ENCODE peak calls at places on chromosomes 5 and 9, in five cellular contexts. J is uterus, R is WERI-Rb-1, H is keratinocyte, A is lower lobe of right lung. P is an unnamed sample.

GRCh38 chr9:13524245-13524644 is 244.8 kb upstream of the MPDZ start:
- DNase-seq in J (no peak), R (no peak), H (no peak), A (no peak), P (no peak)

GRCh38 chr5:1466631-1467265 is 21.5 kb upstream of the SLC6A3 start:
- DNase-seq in J (peak), R (no peak), H (no peak), A (no peak), P (no peak)

GRCh38 chr5:143582176-143582575 is 178.7 kb upstream of the NR3C1 start:
- DNase-seq in J (no peak), R (no peak), H (no peak), A (no peak), P (no peak)

GRCh38 chr9:77865385-77865784 is 166.2 kb downstream of the GNAQ start:
- DNase-seq in J (no peak), R (no peak), H (no peak), A (no peak), P (no peak)

GRCh38 chr5:141851195-141851874 is 26.9 kb downstream of the PCDH1 start:
- DNase-seq in J (no peak), R (no peak), H (no peak), A (no peak), P (no peak)

GRCh38 chr5:136018814-136019777 is 9.7 kb upstream of the TGFBI start:
- DNase-seq in J (peak), R (no peak), H (no peak), A (no peak), P (no peak)

GRCh38 chr5:129398279-129398678 is 61.8 kb upstream of the ADAMTS19 start:
- DNase-seq in J (no peak), R (no peak), H (no peak), A (no peak), P (no peak)

GRCh38 chr9:129888809-129889460 is 53.7 kb downstream of the USP20 start:
- DNase-seq in J (no peak), R (no peak), H (no peak), A (no peak), P (no peak)

GRCh38 chr5:38465045-38465444 is 91.4 kb downstream of the LIFR start:
- DNase-seq in J (no peak), R (no peak), H (no peak), A (no peak), P (no peak)

GRCh38 chr9:27351438-27351837 is 54.5 kb upstream of the EQTN start:
- DNase-seq in J (peak), R (no peak), H (no peak), A (no peak), P (no peak)

GRCh38 chr5:14167211-14167845 is 24.2 kb downstream of the TRIO start:
- DNase-seq in J (no peak), R (no peak), H (no peak), A (no peak), P (no peak)

GRCh38 chr5:115440782-115441451 is 103.7 kb downstream of the FEM1C start:
- DNase-seq in J (no peak), R (no peak), H (no peak), A (no peak), P (no peak)

GRCh38 chr5:73858054-73858453 is 232.1 kb downstream of the ARHGEF28 start:
- DNase-seq in J (no peak), R (no peak), H (no peak), A (no peak), P (no peak)

GRCh38 chr9:18544456-18544855 is 70.5 kb downstream of the ADAMTSL1 start:
- DNase-seq in J (no peak), R (no peak), H (peak), A (no peak), P (no peak)

GRCh38 chr5:125142439-125142838 is 396.0 kb upstream of the ZNF608 start:
- DNase-seq in J (no peak), R (no peak), H (no peak), A (no peak), P (no peak)

GRCh38 chr5:90866915-90867715 is 308.5 kb downstream of the ADGRV1 start:
- DNase-seq in J (no peak), R (no peak), H (no peak), A (no peak), P (no peak)

GRCh38 chr5:91125916-91126315 is 257.2 kb downstream of the ARRDC3 start:
- DNase-seq in J (no peak), R (no peak), H (no peak), A (no peak), P (no peak)

GRCh38 chr9:76901801-76902200 is 4.1 kb downstream of the PRUNE2 start:
- DNase-seq in J (no peak), R (no peak), H (no peak), A (no peak), P (no peak)

GRCh38 chr5:66417681-66418248 is 178.4 kb upstream of the MAST4 start:
- DNase-seq in J (no peak), R (no peak), H (no peak), A (no peak), P (no peak)

GRCh38 chr5:161288071-161288470 is 258.5 kb downstream of the GABRB2 start:
- DNase-seq in J (no peak), R (no peak), H (no peak), A (no peak), P (no peak)

GRCh38 chr5:179110528-179110927 is 50.4 kb downstream of the ZNF354C start:
- DNase-seq in J (no peak), R (no peak), H (no peak), A (no peak), P (peak)

GRCh38 chr9:95508242-95508967 is 8.4 kb downstream of the PTCH1 start:
- DNase-seq in J (no peak), R (no peak), H (no peak), A (no peak), P (no peak)

GRCh38 chr5:151125421-151125820 is 32.2 kb downstream of the ANXA6 start:
- DNase-seq in J (no peak), R (no peak), H (no peak), A (no peak), P (no peak)

GRCh38 chr5:99900302-99900811 is 634.8 kb upstream of the FAM174A start:
- DNase-seq in J (no peak), R (no peak), H (peak), A (no peak), P (no peak)

GRCh38 chr5:173010547-173011464 is 27.2 kb downstream of the ATP6V0E1 start:
- DNase-seq in J (no peak), R (no peak), H (no peak), A (peak), P (peak)

GRCh38 chr9:119044801-119045200 is 324.4 kb downstream of the BRINP1 start:
- DNase-seq in J (no peak), R (no peak), H (no peak), A (no peak), P (no peak)

GRCh38 chr9:38346811-38347735 is 45.4 kb upstream of the ALDH1B1 start:
- DNase-seq in J (no peak), R (no peak), H (no peak), A (no peak), P (no peak)

GRCh38 chr5:179906795-179907569 is 715 bp downstream of the TBC1D9B start:
- DNase-seq in J (peak), R (no peak), H (no peak), A (peak), P (no peak)

GRCh38 chr5:122880749-122881148 is 35.3 kb downstream of the SNX24 start:
- DNase-seq in J (no peak), R (no peak), H (no peak), A (no peak), P (no peak)

GRCh38 chr5:122882836-122883235 is 37.4 kb downstream of the SNX24 start:
- DNase-seq in J (no peak), R (no peak), H (no peak), A (no peak), P (no peak)

GRCh38 chr5:122885038-122885517 is 39.7 kb downstream of the SNX24 start:
- DNase-seq in J (no peak), R (no peak), H (no peak), A (no peak), P (no peak)

GRCh38 chr5:122880170-122880689 is 34.8 kb downstream of the SNX24 start:
- DNase-seq in J (no peak), R (no peak), H (no peak), A (no peak), P (no peak)

GRCh38 chr5:122885891-122886290 is 40.5 kb downstream of the SNX24 start:
- DNase-seq in J (no peak), R (no peak), H (no peak), A (no peak), P (no peak)
- H3K27ac ChIP-seq in J (no peak), R (no peak), H (no peak), A (no peak), P (no peak)

GRCh38 chr5:43604699-43605098 is 1.7 kb downstream of the NNT start:
- DNase-seq in J (no peak), R (no peak), H (no peak), A (no peak), P (no peak)
- H3K4me3 ChIP-seq in J (no peak), R (no peak), H (no peak), A (no peak), P (no peak)

GRCh38 chr5:139193928-139194327 is 4.2 kb downstream of the SIL1 start:
- DNase-seq in J (no peak), R (peak), H (no peak), A (no peak), P (no peak)

GRCh38 chr5:139194486-139194885 is 3.7 kb downstream of the SIL1 start:
- DNase-seq in J (no peak), R (peak), H (no peak), A (no peak), P (no peak)

DNA sequence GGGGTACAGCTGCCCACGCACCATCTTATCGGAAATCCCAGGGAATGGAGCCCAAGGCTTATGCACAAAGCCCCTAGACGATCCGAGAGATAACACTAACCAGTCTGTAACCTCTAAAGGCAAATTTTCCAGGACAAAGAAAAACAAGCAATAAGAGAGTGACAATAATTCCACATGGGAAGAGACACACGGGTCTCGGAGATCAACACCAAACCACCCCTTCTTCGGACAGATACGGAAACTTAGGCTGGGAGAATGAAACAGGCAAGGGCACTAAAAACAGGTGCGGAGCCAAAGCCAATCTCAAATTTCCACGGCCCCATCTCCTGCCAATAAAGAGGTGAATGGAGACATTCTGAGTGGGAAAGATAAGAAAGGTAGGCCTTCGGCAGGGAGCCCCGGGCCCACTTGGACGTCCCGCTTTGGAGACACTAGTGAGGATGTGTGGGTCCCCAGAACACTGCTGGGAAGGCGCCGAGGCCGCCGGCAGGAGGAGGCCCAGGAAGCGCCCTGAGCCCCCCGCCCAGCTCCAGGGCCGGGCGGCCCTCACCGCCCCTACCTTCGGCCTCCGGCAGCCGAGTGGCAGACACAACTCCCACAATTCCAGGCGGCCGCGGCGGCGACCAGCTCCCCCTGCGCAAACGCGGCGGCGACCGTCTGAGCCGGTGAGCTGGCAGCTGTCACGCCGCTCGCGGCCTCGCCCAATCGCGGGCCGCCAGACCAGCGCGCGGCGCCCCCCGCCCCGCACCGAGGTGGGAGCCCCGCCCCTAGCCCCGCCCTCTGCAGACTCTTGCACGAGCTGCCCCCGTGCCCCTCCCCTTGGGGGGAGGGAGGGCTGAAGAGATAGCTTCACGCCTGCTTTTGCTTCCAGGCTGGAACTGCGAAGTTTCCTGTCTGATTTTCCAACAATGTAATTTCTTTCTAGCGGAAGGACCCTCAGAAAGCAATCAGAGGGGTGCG is at the start of gene SIL1:
- DNase-seq in J (peak), R (peak), H (peak), A (peak), P (peak)
- TF ChIP-seq CTCF in J (peak), R (no peak), H (no peak), A (no peak), P (no peak)

GRCh38 chr9:112351184-112351583 is 17.8 kb upstream of the PTBP3 start:
- DNase-seq in J (no peak), R (no peak), H (no peak), A (no peak), P (no peak)

GRCh38 chr9:112354081-112354743 is 20.8 kb upstream of the PTBP3 start:
- DNase-seq in J (no peak), R (no peak), H (no peak), A (no peak), P (no peak)

GRCh38 chr9:112348993-112349333 is 15.5 kb upstream of the PTBP3 start:
- DNase-seq in J (no peak), R (no peak), H (no peak), A (no peak), P (no peak)

GRCh38 chr9:112352209-112352608 is 18.8 kb upstream of the PTBP3 start:
- DNase-seq in J (no peak), R (no peak), H (no peak), A (no peak), P (no peak)

GRCh38 chr9:112348257-112348992 is 15.0 kb upstream of the PTBP3 start:
- DNase-seq in J (peak), R (peak), H (no peak), A (peak), P (peak)
- H3K27ac ChIP-seq in J (peak), R (peak), H (peak), A (no peak), P (peak)